ENCODE peak calls at places on chromosomes 3 and 15, in eight cellular contexts. L is NCI-H446; N is bronchial epithelial cell; M is amygdala; Y is EH; W is naive thymus-derived CD4-positive, alpha-beta T cell; F is NCI-H2227 treated with DMSO at 0.1 percent for 48 hours; B is CD4-positive, CD25-positive, alpha-beta regulatory T cell. A is an unnamed sample.

GRCh38 chr3:58422756-58423324 is 10.8 kb downstream of the PDHB start:
- DNase-seq in L (no peak), N (peak), M (no peak), Y (peak), W (no peak), F (no peak), B (no peak), A (no peak)

GRCh38 chr3:131036986-131037385 is 10.3 kb downstream of the NEK11 start:
- DNase-seq in L (no peak), N (no peak), M (no peak), Y (peak), W (no peak), F (no peak), B (no peak), A (no peak)

GRCh38 chr3:44074181-44074580 is 167.5 kb upstream of the TOPAZ1 start:
- DNase-seq in L (no peak), N (peak), M (no peak), Y (no peak), W (no peak), F (no peak), B (no peak), A (no peak)

GRCh38 chr3:16476636-16477035 is 36.9 kb downstream of the RFTN1 start:
- DNase-seq in L (no peak), N (no peak), M (no peak), Y (peak), W (no peak), F (no peak), B (no peak), A (peak)

GRCh38 chr3:150890320-150890719 is 14.9 kb downstream of the MINDY4B start:
- DNase-seq in L (no peak), N (no peak), M (no peak), Y (peak), W (no peak), F (no peak), B (no peak), A (no peak)

GRCh38 chr15:74420193-74420905 is 13.4 kb downstream of the SEMA7A start:
- DNase-seq in L (no peak), N (no peak), M (no peak), Y (peak), W (no peak), F (no peak), B (no peak), A (no peak)

GRCh38 chr15:62849316-62850129 is 193.0 kb upstream of the TPM1 start:
- DNase-seq in L (no peak), N (no peak), M (no peak), Y (peak), W (no peak), F (no peak), B (no peak), A (no peak)

GRCh38 chr15:33735637-33736247 is 232.6 kb upstream of the CHRM5 start:
- DNase-seq in L (no peak), N (peak), M (no peak), Y (peak), W (peak), F (peak), B (no peak), A (no peak)

GRCh38 chr3:8891774-8892173 is 71.5 kb downstream of the RAD18 start:
- DNase-seq in L (no peak), N (no peak), M (no peak), Y (peak), W (no peak), F (no peak), B (no peak), A (no peak)

GRCh38 chr15:41554401-41554800 is 4.6 kb upstream of the TYRO3 start:
- DNase-seq in L (no peak), N (no peak), M (no peak), Y (no peak), W (no peak), F (no peak), B (no peak), A (no peak)

GRCh38 chr15:58355965-58356358 is 75.8 kb upstream of the LIPC start:
- DNase-seq in L (no peak), N (no peak), M (no peak), Y (no peak), W (no peak), F (no peak), B (no peak), A (no peak)

GRCh38 chr3:179321585-179322322 is 1.1 kb upstream of the ZNF639 start:
- DNase-seq in L (peak), N (peak), M (no peak), Y (peak), W (no peak), F (peak), B (no peak), A (no peak)

GRCh38 chr3:192819001-192819569 is 91.7 kb upstream of the FGF12 start:
- DNase-seq in L (no peak), N (peak), M (no peak), Y (peak), W (no peak), F (no peak), B (no peak), A (peak)

GRCh38 chr3:149968216-149968615 is 2.5 kb downstream of the PFN2 start:
- DNase-seq in L (peak), N (peak), M (no peak), Y (peak), W (no peak), F (peak), B (no peak), A (no peak)

GRCh38 chr15:77010312-77010686 is 15.4 kb downstream of the PSTPIP1 start:
- DNase-seq in L (no peak), N (no peak), M (no peak), Y (no peak), W (no peak), F (no peak), B (no peak), A (no peak)

GRCh38 chr3:155096303-155097008 is 16.3 kb downstream of the MME start:
- DNase-seq in L (no peak), N (no peak), M (no peak), Y (no peak), W (no peak), F (no peak), B (no peak), A (no peak)

GRCh38 chr15:67035886-67036285 is 29.5 kb upstream of the SMAD3 start:
- DNase-seq in L (no peak), N (no peak), M (no peak), Y (peak), W (no peak), F (no peak), B (no peak), A (no peak)

GRCh38 chr15:62855085-62855476 is 187.5 kb upstream of the TPM1 start:
- DNase-seq in L (no peak), N (no peak), M (no peak), Y (no peak), W (no peak), F (no peak), B (no peak), A (no peak)

GRCh38 chr15:64532921-64533320 is 72.5 kb downstream of the ZNF609 start:
- DNase-seq in L (no peak), N (no peak), M (no peak), Y (no peak), W (no peak), F (no peak), B (no peak), A (no peak)

GRCh38 chr15:39624806-39625205 is 43.9 kb downstream of the THBS1 start:
- DNase-seq in L (no peak), N (peak), M (no peak), Y (peak), W (no peak), F (no peak), B (peak), A (peak)

GRCh38 chr3:150293401-150294001 is 114.6 kb upstream of the TSC22D2 start:
- DNase-seq in L (peak), N (peak), M (no peak), Y (peak), W (no peak), F (no peak), B (no peak), A (no peak)

GRCh38 chr3:141860766-141861513 is 15.5 kb upstream of the ATP1B3 start:
- DNase-seq in L (no peak), N (no peak), M (no peak), Y (peak), W (no peak), F (no peak), B (no peak), A (no peak)

GRCh38 chr15:66876423-66876730 is 174.3 kb downstream of the SMAD6 start:
- DNase-seq in L (no peak), N (no peak), M (no peak), Y (no peak), W (no peak), F (no peak), B (no peak), A (no peak)

GRCh38 chr3:128051459-128051836 is 789 bp upstream of the SEC61A1 start:
- DNase-seq in L (no peak), N (peak), M (no peak), Y (peak), W (no peak), F (peak), B (no peak), A (no peak)

GRCh38 chr15:77475898-77476297 is 55.2 kb downstream of the HMG20A start:
- DNase-seq in L (no peak), N (no peak), M (no peak), Y (no peak), W (no peak), F (no peak), B (no peak), A (no peak)

GRCh38 chr15:75029378-75030022 is 6.1 kb downstream of the PPCDC start:
- DNase-seq in L (peak), N (peak), M (peak), Y (peak), W (peak), F (peak), B (peak), A (peak)

A was measured in CD4-positive, alpha-beta memory T cell.